ENCODE peak calls at places on chromosomes 6 and 20, in eight cellular contexts. T is T-cell; J is COR-L47; X is effector CD4-positive, alpha-beta T cell; R is NCI-H460; K is heart left ventricle; I is SHP77; P is D341Med. O is an unnamed sample.
A peak's percentile ranks its signal among the peaks of the same experiment; 100 is the strongest.

GRCh38 chr6:19327246-19327645 is 509.9 kb upstream of the ID4 start:
- DNase-seq in T (no peak), J (no peak), X (no peak), R (no peak), K (no peak), I (no peak), P (no peak), O (no peak)

GRCh38 chr6:52534966-52535390 is 41.9 kb downstream of the TRAM2 start:
- DNase-seq in T (no peak), J (no peak), X (no peak), R (no peak), K (no peak), I (no peak), P (no peak), O (no peak)

GRCh38 chr6:132456700-132457143 is 55.4 kb upstream of the MOXD1 start:
- DNase-seq in T (no peak), J (no peak), X (no peak), R (no peak), K (peak; percentile 74), I (no peak), P (no peak), O (no peak)

GRCh38 chr6:73353636-73354388 is at the start of gene DPPA5:
- DNase-seq in T (no peak), J (no peak), X (no peak), R (no peak), K (no peak), I (no peak), P (no peak), O (no peak)

GRCh38 chr6:20906938-20907337 is 372.7 kb downstream of the CDKAL1 start:
- DNase-seq in T (no peak), J (no peak), X (no peak), R (no peak), K (no peak), I (no peak), P (no peak), O (no peak)

GRCh38 chr6:130473886-130474285 is 108.1 kb downstream of the TMEM200A start:
- DNase-seq in T (no peak), J (no peak), X (no peak), R (no peak), K (no peak), I (peak; percentile 65), P (no peak), O (no peak)

GRCh38 chr6:104540743-104541142 is 319.0 kb downstream of the HACE1 start:
- DNase-seq in T (no peak), J (no peak), X (no peak), R (no peak), K (no peak), I (no peak), P (no peak), O (no peak)

GRCh38 chr6:16739329-16739801 is 21.9 kb downstream of the ATXN1 start:
- DNase-seq in T (no peak), J (no peak), X (no peak), R (no peak), K (no peak), I (no peak), P (no peak), O (no peak)

GRCh38 chr6:135231469-135231844 is 50.3 kb downstream of the MYB start:
- DNase-seq in T (no peak), J (no peak), X (no peak), R (no peak), K (no peak), I (no peak), P (no peak), O (no peak)

GRCh38 chr6:67916389-67916788 is 718.7 kb upstream of the ADGRB3 start:
- DNase-seq in T (no peak), J (no peak), X (no peak), R (no peak), K (no peak), I (no peak), P (no peak), O (no peak)

GRCh38 chr6:17318435-17319165 is 37.4 kb downstream of the RBM24 start:
- DNase-seq in T (no peak), J (no peak), X (no peak), R (no peak), K (no peak), I (no peak), P (no peak), O (no peak)

GRCh38 chr6:157282279-157282678 is 41.0 kb downstream of the TMEM242 start:
- DNase-seq in T (no peak), J (no peak), X (no peak), R (no peak), K (no peak), I (no peak), P (no peak), O (no peak)

GRCh38 chr6:162509821-162510220 is 217.7 kb downstream of the PRKN start:
- DNase-seq in T (no peak), J (no peak), X (no peak), R (no peak), K (no peak), I (no peak), P (no peak), O (no peak)

GRCh38 chr6:49841424-49841823 is 24.9 kb downstream of the CRISP1 start:
- DNase-seq in T (no peak), J (no peak), X (no peak), R (no peak), K (no peak), I (no peak), P (no peak), O (no peak)

GRCh38 chr20:12056836-12057235 is 139.1 kb downstream of the BTBD3 start:
- DNase-seq in T (no peak), J (no peak), X (no peak), R (no peak), K (no peak), I (no peak), P (no peak), O (no peak)

GRCh38 chr20:63086421-63087235 is 79.9 kb upstream of the BHLHE23 start:
- DNase-seq in T (no peak), J (no peak), X (no peak), R (no peak), K (peak; percentile 24), I (no peak), P (peak; percentile 35), O (peak; percentile 58)

GRCh38 chr6:10847684-10848083 is 9.3 kb upstream of the MAK start:
- DNase-seq in T (no peak), J (no peak), X (no peak), R (no peak), K (no peak), I (no peak), P (no peak), O (no peak)

GRCh38 chr20:427401-427800 is 19.3 kb downstream of the RBCK1 start:
- DNase-seq in T (no peak), J (no peak), X (no peak), R (no peak), K (no peak), I (no peak), P (no peak), O (no peak)

GRCh38 chr20:19552144-19552895 is 205.7 kb upstream of the RIN2 start:
- DNase-seq in T (no peak), J (no peak), X (no peak), R (no peak), K (no peak), I (no peak), P (no peak), O (no peak)

GRCh38 chr6:10633216-10633615 is 61.2 kb downstream of the C6orf52 start:
- DNase-seq in T (no peak), J (no peak), X (no peak), R (no peak), K (no peak), I (no peak), P (no peak), O (no peak)

GRCh38 chr20:36421641-36422040 is 115.5 kb downstream of the DLGAP4 start:
- DNase-seq in T (no peak), J (no peak), X (no peak), R (no peak), K (no peak), I (no peak), P (no peak), O (no peak)

GRCh38 chr20:59751075-59751711 is 146.9 kb downstream of the PHACTR3 start:
- DNase-seq in T (no peak), J (peak; percentile 48), X (no peak), R (peak; percentile 60), K (peak; percentile 79), I (peak; percentile 39), P (peak; percentile 82), O (no peak)

GRCh38 chr6:30494275-30494990 is 5.1 kb downstream of the HLA-E start:
- DNase-seq in T (no peak), J (no peak), X (no peak), R (no peak), K (no peak), I (no peak), P (no peak), O (no peak)

GRCh38 chr20:53660078-53660909 is 66.7 kb upstream of the ZNF217 start:
- DNase-seq in T (no peak), J (no peak), X (no peak), R (no peak), K (peak; percentile 38), I (no peak), P (no peak), O (no peak)

GRCh38 chr6:111957623-111958315 is 84.5 kb upstream of the FYN start:
- DNase-seq in T (no peak), J (peak; percentile 16), X (no peak), R (no peak), K (no peak), I (no peak), P (no peak), O (no peak)

GRCh38 chr6:105573556-105573955 is 170.7 kb upstream of the PREP start:
- DNase-seq in T (no peak), J (no peak), X (no peak), R (no peak), K (no peak), I (no peak), P (no peak), O (no peak)

GRCh38 chr20:58389324-58389967 is 417 bp downstream of the VAPB start:
- DNase-seq in T (no peak), J (no peak), X (no peak), R (no peak), K (no peak), I (no peak), P (peak; percentile 73), O (peak; percentile 64)

GRCh38 chr6:108581237-108581931 is 20.7 kb downstream of the FOXO3 start:
- DNase-seq in T (no peak), J (peak; percentile 35), X (no peak), R (no peak), K (no peak), I (no peak), P (no peak), O (peak; percentile 63)

GRCh38 chr6:155248021-155249001 is 15.5 kb upstream of the CLDN20 start:
- DNase-seq in T (no peak), J (no peak), X (no peak), R (peak; percentile 41), K (peak; percentile 38), I (no peak), P (peak; percentile 45), O (no peak)

GRCh38 chr6:70507166-70507565 is 59.6 kb upstream of the SDHAF4 start:
- DNase-seq in T (no peak), J (no peak), X (no peak), R (no peak), K (no peak), I (no peak), P (no peak), O (no peak)

GRCh38 chr6:115733426-115733825 is 327.3 kb downstream of the FRK start:
- DNase-seq in T (no peak), J (no peak), X (no peak), R (no peak), K (no peak), I (no peak), P (no peak), O (no peak)

GRCh38 chr6:134041093-134041492 is 11.3 kb downstream of the SLC2A12 start:
- DNase-seq in T (no peak), J (no peak), X (no peak), R (peak; percentile 51), K (no peak), I (no peak), P (no peak), O (no peak)

GRCh38 chr6:27503436-27504030 is 30.6 kb upstream of the ZNF184 start:
- DNase-seq in T (peak; percentile 68), J (peak; percentile 47), X (peak; percentile 67), R (peak; percentile 67), K (peak; percentile 42), I (peak; percentile 56), P (peak; percentile 49), O (peak; percentile 77)

GRCh38 chr6:157497579-157497978 is 116.6 kb downstream of the ZDHHC14 start:
- DNase-seq in T (no peak), J (no peak), X (no peak), R (no peak), K (no peak), I (no peak), P (no peak), O (no peak)